ENCODE peak calls at places on chromosomes 11 and 22, in six cellular contexts. One of them, this sample, is unnamed. For H3K4me1, the result is how much of the 10 kb centered on the place peaks cover.

GRCh38 chr22:38021201-38021600 is 36.0 kb upstream of the PICK1 start:
- DNase-seq in ovary: no peak
- DNase-seq in stomach: no peak
- DNase-seq in heart left ventricle: no peak
- DNase-seq in sigmoid colon: no peak
- DNase-seq in HepG2: no peak
- DNase-seq in this sample: no peak

GRCh38 chr22:37545703-37546435 is 14.4 kb upstream of the CDC42EP1 start:
- DNase-seq in stomach: peak
- DNase-seq in HepG2: peak
- DNase-seq in ovary: peak
- DNase-seq in heart left ventricle: peak
- DNase-seq in sigmoid colon: peak
- DNase-seq in this sample: peak

GRCh38 chr11:66677599-66678375 is at the start of gene RBM4B:
- DNase-seq in sigmoid colon: peak
- DNase-seq in ovary: peak
- DNase-seq in heart left ventricle: peak
- DNase-seq in HepG2: peak
- DNase-seq in stomach: peak
- DNase-seq in this sample: peak

GRCh38 chr22:42932857-42933782 is 76.0 kb upstream of the ARFGAP3 start:
- DNase-seq in HepG2: no peak
- DNase-seq in stomach: no peak
- DNase-seq in sigmoid colon: no peak
- DNase-seq in heart left ventricle: peak
- DNase-seq in ovary: no peak
- DNase-seq in this sample: no peak

GRCh38 chr22:46129390-46130041 is 20.8 kb upstream of the PPARA start:
- DNase-seq in heart left ventricle: peak
- DNase-seq in ovary: peak
- DNase-seq in HepG2: no peak
- DNase-seq in stomach: no peak
- DNase-seq in sigmoid colon: no peak
- DNase-seq in this sample: peak

GRCh38 chr11:46183819-46184218 is 62.6 kb upstream of the PHF21A start:
- DNase-seq in HepG2: no peak
- DNase-seq in ovary: no peak
- DNase-seq in stomach: no peak
- DNase-seq in heart left ventricle: no peak
- DNase-seq in sigmoid colon: no peak
- DNase-seq in this sample: no peak

GRCh38 chr22:49415219-49415951 is 412.3 kb downstream of the BRD1 start:
- DNase-seq in sigmoid colon: peak
- DNase-seq in HepG2: no peak
- DNase-seq in stomach: no peak
- DNase-seq in ovary: no peak
- DNase-seq in heart left ventricle: no peak
- DNase-seq in this sample: no peak

GRCh38 chr11:1499261-1499890 is 12.8 kb upstream of the MOB2 start:
- DNase-seq in heart left ventricle: no peak
- DNase-seq in sigmoid colon: no peak
- DNase-seq in ovary: peak
- DNase-seq in HepG2: no peak
- DNase-seq in stomach: no peak
- DNase-seq in this sample: no peak

GRCh38 chr22:37223965-37224551 is 11.8 kb upstream of the SSTR3 start:
- DNase-seq in ovary: no peak
- DNase-seq in HepG2: no peak
- DNase-seq in sigmoid colon: no peak
- DNase-seq in stomach: no peak
- DNase-seq in heart left ventricle: no peak
- DNase-seq in this sample: no peak

GRCh38 chr22:21697866-21698265 is 32.1 kb downstream of the PPIL2 start:
- DNase-seq in heart left ventricle: no peak
- DNase-seq in ovary: no peak
- DNase-seq in sigmoid colon: no peak
- DNase-seq in HepG2: no peak
- DNase-seq in stomach: no peak
- DNase-seq in this sample: no peak

GRCh38 chr11:132838621-132839020 is 693.7 kb downstream of the OPCML start:
- DNase-seq in ovary: no peak
- DNase-seq in HepG2: no peak
- DNase-seq in stomach: no peak
- DNase-seq in heart left ventricle: no peak
- DNase-seq in sigmoid colon: no peak
- DNase-seq in this sample: no peak

GRCh38 chr11:62883677-62884076 is 3.0 kb downstream of the SLC3A2 start:
- DNase-seq in heart left ventricle: no peak
- DNase-seq in HepG2: no peak
- DNase-seq in sigmoid colon: no peak
- DNase-seq in stomach: no peak
- DNase-seq in ovary: no peak
- DNase-seq in this sample: no peak

GRCh38 chr11:123186291-123186690 is 8.8 kb downstream of the CLMP start:
- DNase-seq in heart left ventricle: no peak
- DNase-seq in sigmoid colon: no peak
- DNase-seq in stomach: no peak
- DNase-seq in ovary: no peak
- DNase-seq in HepG2: no peak
- DNase-seq in this sample: no peak

GRCh38 chr11:13837286-13837685 is 125.2 kb upstream of the SPON1 start:
- DNase-seq in ovary: no peak
- DNase-seq in heart left ventricle: no peak
- DNase-seq in HepG2: no peak
- DNase-seq in stomach: no peak
- DNase-seq in sigmoid colon: no peak
- DNase-seq in this sample: no peak

GRCh38 chr11:109305009-109305408 is 117.0 kb upstream of the C11orf87 start:
- DNase-seq in ovary: no peak
- DNase-seq in stomach: no peak
- DNase-seq in sigmoid colon: no peak
- DNase-seq in heart left ventricle: no peak
- DNase-seq in HepG2: no peak
- DNase-seq in this sample: no peak

GRCh38 chr11:120651396-120651795 is 139.8 kb downstream of the GRIK4 start:
- DNase-seq in stomach: no peak
- DNase-seq in sigmoid colon: no peak
- DNase-seq in HepG2: no peak
- DNase-seq in ovary: no peak
- DNase-seq in heart left ventricle: no peak
- DNase-seq in this sample: no peak

GRCh38 chr11:114151631-114152030 is 92.1 kb downstream of the ZBTB16 start:
- DNase-seq in heart left ventricle: no peak
- DNase-seq in sigmoid colon: peak
- DNase-seq in stomach: no peak
- DNase-seq in ovary: no peak
- DNase-seq in HepG2: no peak
- DNase-seq in this sample: peak

GRCh38 chr11:114152162-114152561 is 92.7 kb downstream of the ZBTB16 start:
- DNase-seq in HepG2: no peak
- DNase-seq in sigmoid colon: no peak
- DNase-seq in heart left ventricle: no peak
- DNase-seq in ovary: no peak
- DNase-seq in stomach: no peak
- DNase-seq in this sample: no peak

GRCh38 chr11:114154271-114155047 is 94.9 kb downstream of the ZBTB16 start:
- DNase-seq in stomach: no peak
- DNase-seq in ovary: no peak
- DNase-seq in sigmoid colon: peak
- DNase-seq in HepG2: peak
- DNase-seq in heart left ventricle: no peak
- DNase-seq in this sample: no peak

GRCh38 chr11:114153224-114153623 is 93.7 kb downstream of the ZBTB16 start:
- DNase-seq in stomach: no peak
- DNase-seq in HepG2: no peak
- DNase-seq in heart left ventricle: no peak
- DNase-seq in ovary: no peak
- DNase-seq in sigmoid colon: peak
- DNase-seq in this sample: no peak

DNA sequence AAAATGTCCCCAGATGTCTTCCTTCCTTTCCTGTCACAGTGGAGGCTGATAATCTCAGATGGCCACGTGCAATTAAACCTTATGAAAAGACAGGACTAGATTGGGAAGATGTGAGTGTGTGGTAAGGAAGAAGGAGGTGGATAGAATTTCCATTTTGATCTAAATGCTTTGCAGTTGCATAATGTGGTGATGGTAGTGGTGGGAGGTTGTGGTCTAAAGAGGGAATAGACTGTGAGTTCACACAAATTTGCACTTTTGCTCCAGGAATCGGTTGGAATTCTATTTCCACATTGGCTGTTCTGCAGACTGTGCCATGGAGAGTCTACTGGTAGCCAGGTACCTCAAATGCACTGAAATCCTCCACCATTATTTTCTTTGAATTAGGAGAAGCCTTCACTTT is 93.3 kb downstream of the ZBTB16 start:
- DNase-seq in stomach: no peak
- DNase-seq in HepG2: no peak
- DNase-seq in heart left ventricle: no peak
- DNase-seq in ovary: no peak
- DNase-seq in sigmoid colon: no peak
- DNase-seq in this sample: no peak
- TF ChIP-seq POLR2A in stomach: no peak
- TF ChIP-seq POLR2A in HepG2: no peak
- TF ChIP-seq POLR2A in heart left ventricle: no peak
- TF ChIP-seq POLR2A in ovary: no peak
- TF ChIP-seq POLR2A in sigmoid colon: no peak
- TF ChIP-seq POLR2A in this sample: no peak

GRCh38 chr11:76769645-76770586 is 13.2 kb upstream of the TSKU start:
- DNase-seq in HepG2: peak
- DNase-seq in sigmoid colon: no peak
- DNase-seq in ovary: no peak
- DNase-seq in heart left ventricle: peak
- DNase-seq in stomach: peak
- DNase-seq in this sample: peak
- H3K4me1 ChIP-seq in HepG2: half or more
- H3K4me1 ChIP-seq in sigmoid colon: under half
- H3K4me1 ChIP-seq in ovary: under half
- H3K4me1 ChIP-seq in heart left ventricle: half or more
- H3K4me1 ChIP-seq in stomach: half or more
- H3K4me1 ChIP-seq in this sample: under half

DNA sequence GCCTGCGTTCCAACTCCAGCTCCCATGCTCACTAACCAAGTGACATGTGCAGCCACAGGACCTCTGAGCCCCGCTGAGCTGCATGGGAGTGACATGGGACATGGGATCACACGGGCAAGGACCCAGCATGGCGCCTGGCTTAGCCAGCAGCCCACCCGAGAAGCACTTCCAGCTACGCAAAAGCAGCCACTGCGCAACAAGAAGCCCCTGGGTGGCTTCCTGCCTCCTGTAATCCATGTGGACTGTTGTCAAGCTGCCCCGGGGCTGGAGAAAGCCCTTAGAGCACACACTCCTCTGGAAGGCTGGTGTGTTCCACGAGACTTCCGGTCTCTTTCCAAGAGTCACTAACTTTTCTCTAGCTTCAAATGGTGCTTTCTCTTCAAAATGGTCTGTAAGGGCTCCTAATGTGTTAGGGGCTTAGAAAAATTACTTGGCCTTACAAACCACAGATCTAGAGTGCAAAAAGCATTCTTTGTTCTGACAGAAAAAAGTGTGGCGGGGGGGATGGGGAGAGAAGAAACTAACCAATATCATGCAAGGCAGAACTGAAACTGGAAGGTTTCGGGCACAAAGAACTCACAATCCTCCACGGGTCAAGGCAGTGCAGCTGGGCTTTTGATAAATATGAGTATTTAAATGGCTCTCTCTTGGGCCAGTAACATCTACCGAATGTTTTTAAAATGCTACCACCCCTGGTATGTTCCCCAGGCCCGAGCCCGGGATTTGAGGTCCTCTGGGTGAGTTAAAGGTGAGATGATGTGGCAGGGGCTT is 5.5 kb downstream of the C11orf24 start:
- DNase-seq in ovary: no peak
- DNase-seq in stomach: no peak
- DNase-seq in sigmoid colon: no peak
- DNase-seq in HepG2: no peak
- DNase-seq in heart left ventricle: no peak
- DNase-seq in this sample: no peak
- H3K4me3 ChIP-seq in ovary: no peak
- H3K4me3 ChIP-seq in stomach: no peak
- H3K4me3 ChIP-seq in sigmoid colon: no peak
- H3K4me3 ChIP-seq in HepG2: no peak
- H3K4me3 ChIP-seq in heart left ventricle: no peak
- H3K4me3 ChIP-seq in this sample: no peak

GRCh38 chr11:83583953-83584352 is 297.8 kb upstream of the CCDC90B start:
- DNase-seq in stomach: no peak
- DNase-seq in ovary: no peak
- DNase-seq in HepG2: no peak
- DNase-seq in sigmoid colon: no peak
- DNase-seq in heart left ventricle: no peak
- DNase-seq in this sample: no peak
- TF ChIP-seq POLR2A in stomach: no peak
- TF ChIP-seq POLR2A in ovary: no peak
- TF ChIP-seq POLR2A in HepG2: no peak
- TF ChIP-seq POLR2A in sigmoid colon: no peak
- TF ChIP-seq POLR2A in heart left ventricle: no peak
- TF ChIP-seq POLR2A in this sample: no peak

GRCh38 chr22:19172213-19173046 is 6.1 kb downstream of the SLC25A1 start:
- DNase-seq in HepG2: no peak
- DNase-seq in heart left ventricle: no peak
- DNase-seq in ovary: no peak
- DNase-seq in stomach: no peak
- DNase-seq in sigmoid colon: no peak
- DNase-seq in this sample: no peak
- H3K4me1 ChIP-seq in HepG2: half or more
- H3K4me1 ChIP-seq in heart left ventricle: half or more
- H3K4me1 ChIP-seq in ovary: under half
- H3K4me1 ChIP-seq in stomach: half or more
- H3K4me1 ChIP-seq in sigmoid colon: under half
- H3K4me1 ChIP-seq in this sample: under half

GRCh38 chr11:128692750-128693578 is 908 bp upstream of the FLI1 start:
- DNase-seq in HepG2: no peak
- DNase-seq in heart left ventricle: peak
- DNase-seq in stomach: no peak
- DNase-seq in sigmoid colon: no peak
- DNase-seq in ovary: no peak
- DNase-seq in this sample: peak
- H3K4me3 ChIP-seq in HepG2: no peak
- H3K4me3 ChIP-seq in heart left ventricle: peak
- H3K4me3 ChIP-seq in stomach: peak
- H3K4me3 ChIP-seq in sigmoid colon: peak
- H3K4me3 ChIP-seq in ovary: peak
- H3K4me3 ChIP-seq in this sample: peak

GRCh38 chr11:83071641-83072591 is at the start of gene RAB30:
- DNase-seq in stomach: peak
- DNase-seq in HepG2: peak
- DNase-seq in sigmoid colon: peak
- DNase-seq in heart left ventricle: peak
- DNase-seq in ovary: peak
- DNase-seq in this sample: peak

GRCh38 chr11:83070878-83071640 is 638 bp downstream of the RAB30 start:
- DNase-seq in sigmoid colon: peak
- DNase-seq in stomach: no peak
- DNase-seq in ovary: peak
- DNase-seq in heart left ventricle: peak
- DNase-seq in HepG2: no peak
- DNase-seq in this sample: peak

GRCh38 chr11:83073884-83074283 is 2.2 kb upstream of the RAB30 start:
- DNase-seq in heart left ventricle: no peak
- DNase-seq in HepG2: no peak
- DNase-seq in sigmoid colon: no peak
- DNase-seq in stomach: no peak
- DNase-seq in ovary: no peak
- DNase-seq in this sample: no peak

GRCh38 chr11:83073248-83073647 is 1.6 kb upstream of the RAB30 start:
- DNase-seq in heart left ventricle: no peak
- DNase-seq in ovary: no peak
- DNase-seq in HepG2: no peak
- DNase-seq in stomach: no peak
- DNase-seq in sigmoid colon: no peak
- DNase-seq in this sample: no peak

GRCh38 chr11:83072689-83073242 is 1.1 kb upstream of the RAB30 start:
- DNase-seq in HepG2: no peak
- DNase-seq in ovary: no peak
- DNase-seq in sigmoid colon: no peak
- DNase-seq in stomach: no peak
- DNase-seq in heart left ventricle: no peak
- DNase-seq in this sample: no peak
- TF ChIP-seq POLR2A in HepG2: no peak
- TF ChIP-seq POLR2A in ovary: no peak
- TF ChIP-seq POLR2A in sigmoid colon: no peak
- TF ChIP-seq POLR2A in stomach: no peak
- TF ChIP-seq POLR2A in heart left ventricle: no peak
- TF ChIP-seq POLR2A in this sample: no peak

This sample was measured in adrenal gland.